ENCODE peak calls at places on chromosome 16, in six cellular contexts. One of them, this sample, is unnamed.

GRCh38 chr16:11258553-11259287 is 2.7 kb upstream of the SOCS1 start:
- DNase-seq in dorsolateral prefrontal cortex: peak
- DNase-seq in uterus: peak
- DNase-seq in stomach: peak
- DNase-seq in breast epithelium: peak
- DNase-seq in GM23338: no peak
- DNase-seq in this sample: no peak

GRCh38 chr16:49620158-49620867 is 235.6 kb downstream of the ZNF423 start:
- DNase-seq in breast epithelium: no peak
- DNase-seq in uterus: peak
- DNase-seq in GM23338: no peak
- DNase-seq in dorsolateral prefrontal cortex: no peak
- DNase-seq in stomach: peak
- DNase-seq in this sample: no peak

GRCh38 chr16:67207857-67208524 is 9.1 kb downstream of the ELMO3 start:
- DNase-seq in uterus: no peak
- DNase-seq in GM23338: no peak
- DNase-seq in breast epithelium: no peak
- DNase-seq in dorsolateral prefrontal cortex: no peak
- DNase-seq in stomach: no peak
- DNase-seq in this sample: no peak

GRCh38 chr16:1078579-1079021 is 6.1 kb downstream of the SSTR5 start:
- DNase-seq in uterus: no peak
- DNase-seq in dorsolateral prefrontal cortex: no peak
- DNase-seq in GM23338: no peak
- DNase-seq in stomach: peak
- DNase-seq in breast epithelium: peak
- DNase-seq in this sample: peak

GRCh38 chr16:72072514-72073342 is 9.7 kb downstream of the HPR start:
- DNase-seq in dorsolateral prefrontal cortex: no peak
- DNase-seq in uterus: no peak
- DNase-seq in GM23338: peak
- DNase-seq in breast epithelium: no peak
- DNase-seq in stomach: no peak
- DNase-seq in this sample: no peak

GRCh38 chr16:79883494-79883893 is 283.0 kb upstream of the MAF start:
- DNase-seq in uterus: no peak
- DNase-seq in dorsolateral prefrontal cortex: no peak
- DNase-seq in breast epithelium: no peak
- DNase-seq in stomach: no peak
- DNase-seq in GM23338: no peak
- DNase-seq in this sample: no peak

GRCh38 chr16:2471653-2472487 is 773 bp downstream of the NTN3 start:
- DNase-seq in GM23338: peak
- DNase-seq in dorsolateral prefrontal cortex: no peak
- DNase-seq in uterus: no peak
- DNase-seq in stomach: no peak
- DNase-seq in breast epithelium: no peak
- DNase-seq in this sample: no peak

GRCh38 chr16:50245417-50246298 is 20.7 kb upstream of the ADCY7 start:
- DNase-seq in uterus: no peak
- DNase-seq in dorsolateral prefrontal cortex: no peak
- DNase-seq in GM23338: peak
- DNase-seq in stomach: peak
- DNase-seq in breast epithelium: peak
- DNase-seq in this sample: peak

GRCh38 chr16:2147981-2148671 is at the start of gene RAB26:
- DNase-seq in GM23338: peak
- DNase-seq in stomach: peak
- DNase-seq in uterus: peak
- DNase-seq in breast epithelium: peak
- DNase-seq in dorsolateral prefrontal cortex: peak
- DNase-seq in this sample: no peak

GRCh38 chr16:30997887-30998711 is 12.3 kb downstream of the STX1B start:
- DNase-seq in GM23338: peak
- DNase-seq in stomach: no peak
- DNase-seq in uterus: peak
- DNase-seq in breast epithelium: no peak
- DNase-seq in dorsolateral prefrontal cortex: no peak
- DNase-seq in this sample: no peak

GRCh38 chr16:66551362-66551761 is 1.0 kb upstream of the CKLF start:
- DNase-seq in dorsolateral prefrontal cortex: no peak
- DNase-seq in uterus: no peak
- DNase-seq in GM23338: peak
- DNase-seq in stomach: no peak
- DNase-seq in breast epithelium: no peak
- DNase-seq in this sample: no peak

GRCh38 chr16:13898233-13898632 is 21.7 kb upstream of the ERCC4 start:
- DNase-seq in dorsolateral prefrontal cortex: no peak
- DNase-seq in uterus: no peak
- DNase-seq in breast epithelium: no peak
- DNase-seq in stomach: no peak
- DNase-seq in GM23338: no peak
- DNase-seq in this sample: no peak
- H3K27ac ChIP-seq in dorsolateral prefrontal cortex: no peak
- H3K27ac ChIP-seq in uterus: no peak
- H3K27ac ChIP-seq in breast epithelium: no peak
- H3K27ac ChIP-seq in stomach: no peak
- H3K27ac ChIP-seq in GM23338: no peak
- H3K27ac ChIP-seq in this sample: no peak

GRCh38 chr16:4391635-4392381 is 20.2 kb downstream of the VASN start:
- DNase-seq in dorsolateral prefrontal cortex: no peak
- DNase-seq in stomach: no peak
- DNase-seq in GM23338: peak
- DNase-seq in uterus: no peak
- DNase-seq in breast epithelium: no peak
- DNase-seq in this sample: no peak
- H3K27ac ChIP-seq in dorsolateral prefrontal cortex: peak
- H3K27ac ChIP-seq in stomach: peak
- H3K27ac ChIP-seq in GM23338: peak
- H3K27ac ChIP-seq in uterus: peak
- H3K27ac ChIP-seq in breast epithelium: peak
- H3K27ac ChIP-seq in this sample: peak

GRCh38 chr16:85483424-85483823 is 129.7 kb upstream of the GSE1 start:
- DNase-seq in stomach: no peak
- DNase-seq in dorsolateral prefrontal cortex: no peak
- DNase-seq in GM23338: no peak
- DNase-seq in uterus: no peak
- DNase-seq in breast epithelium: no peak
- DNase-seq in this sample: no peak

GRCh38 chr16:85485379-85485778 is 127.7 kb upstream of the GSE1 start:
- DNase-seq in breast epithelium: no peak
- DNase-seq in GM23338: no peak
- DNase-seq in stomach: no peak
- DNase-seq in dorsolateral prefrontal cortex: no peak
- DNase-seq in uterus: no peak
- DNase-seq in this sample: no peak

GRCh38 chr16:85481738-85482137 is 131.4 kb upstream of the GSE1 start:
- DNase-seq in GM23338: no peak
- DNase-seq in stomach: no peak
- DNase-seq in breast epithelium: no peak
- DNase-seq in dorsolateral prefrontal cortex: no peak
- DNase-seq in uterus: no peak
- DNase-seq in this sample: no peak

GRCh38 chr16:85486256-85486915 is 126.7 kb upstream of the GSE1 start:
- DNase-seq in GM23338: no peak
- DNase-seq in breast epithelium: no peak
- DNase-seq in dorsolateral prefrontal cortex: no peak
- DNase-seq in stomach: peak
- DNase-seq in uterus: no peak
- DNase-seq in this sample: no peak

DNA sequence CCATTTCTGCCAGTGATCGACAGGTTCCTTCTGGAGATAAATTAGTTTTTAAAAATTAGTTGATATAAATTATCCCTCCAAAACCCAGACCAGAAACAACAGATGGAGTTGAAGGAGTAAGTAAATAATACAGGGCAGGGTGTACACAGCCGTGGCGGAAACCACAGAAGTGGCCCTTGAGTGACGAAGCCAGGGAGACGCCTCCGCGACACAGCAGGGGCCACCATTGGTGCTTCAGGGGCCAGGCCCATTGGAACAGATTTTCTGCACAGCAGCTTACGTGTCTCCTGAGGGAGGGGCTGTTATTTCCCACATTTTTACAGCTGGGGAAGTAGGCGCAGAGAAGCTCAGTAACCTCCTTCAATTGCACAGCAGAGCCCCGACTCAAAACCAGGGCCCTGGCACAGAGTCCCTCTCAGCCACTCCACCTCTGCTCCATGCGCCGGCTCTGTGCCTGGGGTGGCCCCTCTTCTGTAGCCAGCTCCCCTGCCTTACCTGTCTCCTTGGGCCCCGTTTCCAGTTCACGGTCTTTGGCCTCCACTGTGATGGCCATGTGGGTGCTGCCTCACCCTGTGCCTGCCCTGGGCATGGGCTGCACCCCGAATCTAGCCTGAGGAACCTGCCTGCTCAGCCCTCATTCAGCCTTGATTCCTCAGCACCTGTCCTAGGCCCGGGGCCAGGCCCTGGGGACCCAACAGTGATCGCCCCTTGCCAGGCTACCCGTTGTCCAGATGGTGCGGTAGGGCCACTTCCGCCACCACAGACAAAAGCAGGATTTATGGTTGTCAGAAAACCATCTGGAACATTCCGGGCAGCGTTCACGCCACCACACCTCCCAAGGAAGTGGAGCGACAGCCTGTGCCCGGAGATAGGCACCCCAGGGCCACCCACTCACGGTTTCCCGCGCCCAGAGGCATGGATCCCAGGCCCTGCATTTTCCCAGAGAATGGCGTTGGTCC is 128.5 kb upstream of the GSE1 start:
- DNase-seq in dorsolateral prefrontal cortex: no peak
- DNase-seq in GM23338: no peak
- DNase-seq in breast epithelium: no peak
- DNase-seq in uterus: no peak
- DNase-seq in stomach: peak
- DNase-seq in this sample: no peak
- H3K27ac ChIP-seq in dorsolateral prefrontal cortex: no peak
- H3K27ac ChIP-seq in GM23338: no peak
- H3K27ac ChIP-seq in breast epithelium: no peak
- H3K27ac ChIP-seq in uterus: no peak
- H3K27ac ChIP-seq in stomach: peak
- H3K27ac ChIP-seq in this sample: no peak

GRCh38 chr16:56931769-56932587 is at the start of gene HERPUD1:
- DNase-seq in breast epithelium: peak
- DNase-seq in uterus: peak
- DNase-seq in stomach: peak
- DNase-seq in GM23338: peak
- DNase-seq in dorsolateral prefrontal cortex: peak
- DNase-seq in this sample: peak

GRCh38 chr16:56929639-56930038 is 2.3 kb upstream of the HERPUD1 start:
- DNase-seq in stomach: no peak
- DNase-seq in uterus: no peak
- DNase-seq in breast epithelium: no peak
- DNase-seq in GM23338: no peak
- DNase-seq in dorsolateral prefrontal cortex: no peak
- DNase-seq in this sample: no peak

GRCh38 chr16:56932588-56933265 is 785 bp downstream of the HERPUD1 start:
- DNase-seq in GM23338: peak
- DNase-seq in breast epithelium: peak
- DNase-seq in uterus: peak
- DNase-seq in stomach: peak
- DNase-seq in dorsolateral prefrontal cortex: peak
- DNase-seq in this sample: no peak

GRCh38 chr16:56931253-56931768 is 631 bp upstream of the HERPUD1 start:
- DNase-seq in dorsolateral prefrontal cortex: no peak
- DNase-seq in stomach: peak
- DNase-seq in breast epithelium: peak
- DNase-seq in GM23338: peak
- DNase-seq in uterus: no peak
- DNase-seq in this sample: no peak

GRCh38 chr16:56930516-56931252 is 1.3 kb upstream of the HERPUD1 start:
- DNase-seq in dorsolateral prefrontal cortex: no peak
- DNase-seq in GM23338: peak
- DNase-seq in stomach: no peak
- DNase-seq in breast epithelium: no peak
- DNase-seq in uterus: no peak
- DNase-seq in this sample: no peak
- H3K27ac ChIP-seq in dorsolateral prefrontal cortex: peak
- H3K27ac ChIP-seq in GM23338: peak
- H3K27ac ChIP-seq in stomach: peak
- H3K27ac ChIP-seq in breast epithelium: peak
- H3K27ac ChIP-seq in uterus: peak
- H3K27ac ChIP-seq in this sample: no peak

GRCh38 chr16:74991593-74992403 is 6.9 kb upstream of the WDR59 start:
- DNase-seq in stomach: no peak
- DNase-seq in dorsolateral prefrontal cortex: no peak
- DNase-seq in uterus: no peak
- DNase-seq in GM23338: no peak
- DNase-seq in breast epithelium: no peak
- DNase-seq in this sample: no peak

GRCh38 chr16:74987027-74987681 is 2.2 kb upstream of the WDR59 start:
- DNase-seq in dorsolateral prefrontal cortex: no peak
- DNase-seq in stomach: no peak
- DNase-seq in GM23338: no peak
- DNase-seq in breast epithelium: no peak
- DNase-seq in uterus: no peak
- DNase-seq in this sample: no peak

GRCh38 chr16:74995986-74996385 is 2.8 kb upstream of the ZNRF1 start:
- DNase-seq in breast epithelium: no peak
- DNase-seq in GM23338: no peak
- DNase-seq in dorsolateral prefrontal cortex: no peak
- DNase-seq in uterus: no peak
- DNase-seq in stomach: no peak
- DNase-seq in this sample: no peak

GRCh38 chr16:74990832-74991231 is 5.9 kb upstream of the WDR59 start:
- DNase-seq in GM23338: no peak
- DNase-seq in stomach: no peak
- DNase-seq in breast epithelium: no peak
- DNase-seq in dorsolateral prefrontal cortex: no peak
- DNase-seq in uterus: no peak
- DNase-seq in this sample: no peak

GRCh38 chr16:74991268-74991592 is 6.3 kb upstream of the WDR59 start:
- DNase-seq in stomach: no peak
- DNase-seq in GM23338: no peak
- DNase-seq in dorsolateral prefrontal cortex: no peak
- DNase-seq in uterus: no peak
- DNase-seq in breast epithelium: no peak
- DNase-seq in this sample: no peak
- H3K27ac ChIP-seq in stomach: no peak
- H3K27ac ChIP-seq in GM23338: no peak
- H3K27ac ChIP-seq in dorsolateral prefrontal cortex: peak
- H3K27ac ChIP-seq in uterus: peak
- H3K27ac ChIP-seq in breast epithelium: no peak
- H3K27ac ChIP-seq in this sample: no peak

This sample was measured in epithelial cell of prostate.